ENCODE peak calls at places on chromosomes 11 and 22, in eight cellular contexts. One of them, this sample, is unnamed.

GRCh38 chr11:119371778-119372182 is 9.7 kb downstream of the USP2 start:
- DNase-seq in left cardiac atrium: no peak
- DNase-seq in mammary epithelial cell: no peak
- DNase-seq in fibroblast of lung: peak; percentile 19
- DNase-seq in effector memory CD8-positive, alpha-beta T cell: no peak
- DNase-seq in SW480: peak; percentile 47
- DNase-seq in stimulated activated CD8-positive, alpha-beta memory T cell treated with anti-CD3 and anti-CD28 coated beads, Interleukin-12 subunit alpha, Interleukin-12 subunit beta, amount 100 ng/mL, for 1 hour: no peak
- DNase-seq in activated CD4-positive, alpha-beta T cell treated with anti-CD3 and anti-CD28 coated beads for 24 hours: no peak
- DNase-seq in this sample: no peak

GRCh38 chr11:9664276-9665171 is 647 bp downstream of the SWAP70 start:
- DNase-seq in mammary epithelial cell: peak; percentile 51
- DNase-seq in fibroblast of lung: peak; percentile 48
- DNase-seq in SW480: peak; percentile 65
- DNase-seq in left cardiac atrium: peak; percentile 40
- DNase-seq in effector memory CD8-positive, alpha-beta T cell: peak; percentile 12
- DNase-seq in stimulated activated CD8-positive, alpha-beta memory T cell treated with anti-CD3 and anti-CD28 coated beads, Interleukin-12 subunit alpha, Interleukin-12 subunit beta, amount 100 ng/mL, for 1 hour: peak; percentile 2
- DNase-seq in activated CD4-positive, alpha-beta T cell treated with anti-CD3 and anti-CD28 coated beads for 24 hours: no peak
- DNase-seq in this sample: no peak

GRCh38 chr11:67345949-67346819 is 7.2 kb downstream of the POLD4 start:
- DNase-seq in fibroblast of lung: peak; percentile 61
- DNase-seq in stimulated activated CD8-positive, alpha-beta memory T cell treated with anti-CD3 and anti-CD28 coated beads, Interleukin-12 subunit alpha, Interleukin-12 subunit beta, amount 100 ng/mL, for 1 hour: no peak
- DNase-seq in left cardiac atrium: no peak
- DNase-seq in mammary epithelial cell: peak; percentile 92
- DNase-seq in SW480: peak; percentile 83
- DNase-seq in effector memory CD8-positive, alpha-beta T cell: no peak
- DNase-seq in activated CD4-positive, alpha-beta T cell treated with anti-CD3 and anti-CD28 coated beads for 24 hours: no peak
- DNase-seq in this sample: no peak

GRCh38 chr22:39534591-39535301 is 2.2 kb upstream of the RPS19BP1 start:
- DNase-seq in fibroblast of lung: peak; percentile 49
- DNase-seq in left cardiac atrium: peak; percentile 88
- DNase-seq in activated CD4-positive, alpha-beta T cell treated with anti-CD3 and anti-CD28 coated beads for 24 hours: peak; percentile 71
- DNase-seq in effector memory CD8-positive, alpha-beta T cell: peak; percentile 83
- DNase-seq in stimulated activated CD8-positive, alpha-beta memory T cell treated with anti-CD3 and anti-CD28 coated beads, Interleukin-12 subunit alpha, Interleukin-12 subunit beta, amount 100 ng/mL, for 1 hour: peak; percentile 71
- DNase-seq in mammary epithelial cell: peak; percentile 45
- DNase-seq in SW480: peak; percentile 49
- DNase-seq in this sample: no peak

GRCh38 chr11:6864436-6864835 is 1.6 kb downstream of the OR10A2 start:
- DNase-seq in activated CD4-positive, alpha-beta T cell treated with anti-CD3 and anti-CD28 coated beads for 24 hours: no peak
- DNase-seq in SW480: no peak
- DNase-seq in stimulated activated CD8-positive, alpha-beta memory T cell treated with anti-CD3 and anti-CD28 coated beads, Interleukin-12 subunit alpha, Interleukin-12 subunit beta, amount 100 ng/mL, for 1 hour: no peak
- DNase-seq in fibroblast of lung: peak; percentile 4
- DNase-seq in effector memory CD8-positive, alpha-beta T cell: no peak
- DNase-seq in mammary epithelial cell: no peak
- DNase-seq in left cardiac atrium: no peak
- DNase-seq in this sample: no peak

GRCh38 chr22:36860821-36861659 is at the start of gene NCF4:
- DNase-seq in left cardiac atrium: peak; percentile 62
- DNase-seq in effector memory CD8-positive, alpha-beta T cell: no peak
- DNase-seq in mammary epithelial cell: no peak
- DNase-seq in fibroblast of lung: no peak
- DNase-seq in SW480: no peak
- DNase-seq in activated CD4-positive, alpha-beta T cell treated with anti-CD3 and anti-CD28 coated beads for 24 hours: no peak
- DNase-seq in stimulated activated CD8-positive, alpha-beta memory T cell treated with anti-CD3 and anti-CD28 coated beads, Interleukin-12 subunit alpha, Interleukin-12 subunit beta, amount 100 ng/mL, for 1 hour: no peak
- DNase-seq in this sample: no peak

GRCh38 chr11:113447621-113448310 is 27.4 kb downstream of the DRD2 start:
- DNase-seq in SW480: peak; percentile 46
- DNase-seq in mammary epithelial cell: peak; percentile 93
- DNase-seq in left cardiac atrium: no peak
- DNase-seq in stimulated activated CD8-positive, alpha-beta memory T cell treated with anti-CD3 and anti-CD28 coated beads, Interleukin-12 subunit alpha, Interleukin-12 subunit beta, amount 100 ng/mL, for 1 hour: no peak
- DNase-seq in effector memory CD8-positive, alpha-beta T cell: no peak
- DNase-seq in fibroblast of lung: peak; percentile 85
- DNase-seq in activated CD4-positive, alpha-beta T cell treated with anti-CD3 and anti-CD28 coated beads for 24 hours: no peak
- DNase-seq in this sample: no peak

GRCh38 chr11:46737699-46738098 is 18.7 kb downstream of the F2 start:
- DNase-seq in effector memory CD8-positive, alpha-beta T cell: no peak
- DNase-seq in fibroblast of lung: no peak
- DNase-seq in left cardiac atrium: no peak
- DNase-seq in stimulated activated CD8-positive, alpha-beta memory T cell treated with anti-CD3 and anti-CD28 coated beads, Interleukin-12 subunit alpha, Interleukin-12 subunit beta, amount 100 ng/mL, for 1 hour: no peak
- DNase-seq in mammary epithelial cell: no peak
- DNase-seq in SW480: no peak
- DNase-seq in activated CD4-positive, alpha-beta T cell treated with anti-CD3 and anti-CD28 coated beads for 24 hours: no peak
- DNase-seq in this sample: peak; percentile 18

GRCh38 chr11:15967966-15968365 is 388.4 kb downstream of the SOX6 start:
- DNase-seq in effector memory CD8-positive, alpha-beta T cell: no peak
- DNase-seq in stimulated activated CD8-positive, alpha-beta memory T cell treated with anti-CD3 and anti-CD28 coated beads, Interleukin-12 subunit alpha, Interleukin-12 subunit beta, amount 100 ng/mL, for 1 hour: no peak
- DNase-seq in mammary epithelial cell: peak; percentile 60
- DNase-seq in fibroblast of lung: peak; percentile 58
- DNase-seq in SW480: no peak
- DNase-seq in left cardiac atrium: no peak
- DNase-seq in activated CD4-positive, alpha-beta T cell treated with anti-CD3 and anti-CD28 coated beads for 24 hours: no peak
- DNase-seq in this sample: no peak

GRCh38 chr11:111531687-111532364 is 8.7 kb upstream of the LAYN start:
- DNase-seq in SW480: peak; percentile 21
- DNase-seq in effector memory CD8-positive, alpha-beta T cell: no peak
- DNase-seq in mammary epithelial cell: peak; percentile 96
- DNase-seq in fibroblast of lung: peak; percentile 94
- DNase-seq in activated CD4-positive, alpha-beta T cell treated with anti-CD3 and anti-CD28 coated beads for 24 hours: peak; percentile 36
- DNase-seq in left cardiac atrium: no peak
- DNase-seq in stimulated activated CD8-positive, alpha-beta memory T cell treated with anti-CD3 and anti-CD28 coated beads, Interleukin-12 subunit alpha, Interleukin-12 subunit beta, amount 100 ng/mL, for 1 hour: peak; percentile 33
- DNase-seq in this sample: no peak

GRCh38 chr11:2732940-2733628 is 33.3 kb upstream of the KCNQ1OT1 start:
- DNase-seq in left cardiac atrium: peak; percentile 16
- DNase-seq in fibroblast of lung: no peak
- DNase-seq in effector memory CD8-positive, alpha-beta T cell: no peak
- DNase-seq in mammary epithelial cell: no peak
- DNase-seq in SW480: no peak
- DNase-seq in activated CD4-positive, alpha-beta T cell treated with anti-CD3 and anti-CD28 coated beads for 24 hours: no peak
- DNase-seq in stimulated activated CD8-positive, alpha-beta memory T cell treated with anti-CD3 and anti-CD28 coated beads, Interleukin-12 subunit alpha, Interleukin-12 subunit beta, amount 100 ng/mL, for 1 hour: no peak
- DNase-seq in this sample: peak; percentile 79

GRCh38 chr11:119618208-119618909 is 110.6 kb downstream of the NECTIN1 start:
- DNase-seq in mammary epithelial cell: no peak
- DNase-seq in effector memory CD8-positive, alpha-beta T cell: no peak
- DNase-seq in left cardiac atrium: no peak
- DNase-seq in activated CD4-positive, alpha-beta T cell treated with anti-CD3 and anti-CD28 coated beads for 24 hours: no peak
- DNase-seq in stimulated activated CD8-positive, alpha-beta memory T cell treated with anti-CD3 and anti-CD28 coated beads, Interleukin-12 subunit alpha, Interleukin-12 subunit beta, amount 100 ng/mL, for 1 hour: no peak
- DNase-seq in fibroblast of lung: no peak
- DNase-seq in SW480: no peak
- DNase-seq in this sample: no peak

GRCh38 chr22:29243874-29244446 is 23.8 kb downstream of the RHBDD3 start:
- DNase-seq in fibroblast of lung: no peak
- DNase-seq in effector memory CD8-positive, alpha-beta T cell: no peak
- DNase-seq in mammary epithelial cell: no peak
- DNase-seq in SW480: no peak
- DNase-seq in stimulated activated CD8-positive, alpha-beta memory T cell treated with anti-CD3 and anti-CD28 coated beads, Interleukin-12 subunit alpha, Interleukin-12 subunit beta, amount 100 ng/mL, for 1 hour: no peak
- DNase-seq in activated CD4-positive, alpha-beta T cell treated with anti-CD3 and anti-CD28 coated beads for 24 hours: no peak
- DNase-seq in left cardiac atrium: no peak
- DNase-seq in this sample: no peak

GRCh38 chr22:22422629-22423112 is 85.9 kb downstream of the ZNF280B start:
- DNase-seq in effector memory CD8-positive, alpha-beta T cell: peak; percentile 63
- DNase-seq in fibroblast of lung: peak; percentile 42
- DNase-seq in SW480: peak; percentile 46
- DNase-seq in left cardiac atrium: peak; percentile 63
- DNase-seq in mammary epithelial cell: peak; percentile 18
- DNase-seq in stimulated activated CD8-positive, alpha-beta memory T cell treated with anti-CD3 and anti-CD28 coated beads, Interleukin-12 subunit alpha, Interleukin-12 subunit beta, amount 100 ng/mL, for 1 hour: peak; percentile 41
- DNase-seq in activated CD4-positive, alpha-beta T cell treated with anti-CD3 and anti-CD28 coated beads for 24 hours: peak; percentile 50
- DNase-seq in this sample: no peak

GRCh38 chr22:42073568-42074152 is 388 bp upstream of the PHETA2 start:
- DNase-seq in mammary epithelial cell: no peak
- DNase-seq in effector memory CD8-positive, alpha-beta T cell: no peak
- DNase-seq in SW480: no peak
- DNase-seq in activated CD4-positive, alpha-beta T cell treated with anti-CD3 and anti-CD28 coated beads for 24 hours: no peak
- DNase-seq in fibroblast of lung: no peak
- DNase-seq in left cardiac atrium: no peak
- DNase-seq in stimulated activated CD8-positive, alpha-beta memory T cell treated with anti-CD3 and anti-CD28 coated beads, Interleukin-12 subunit alpha, Interleukin-12 subunit beta, amount 100 ng/mL, for 1 hour: no peak
- DNase-seq in this sample: no peak

This sample was measured in chondrocyte.